ENCODE peak calls at places on chromosome 15, in nine cellular contexts. C is SK-N-SH, S is GM23338, R is H1, U is HCT116, W is stomach, Q is breast epithelium, H is transverse colon, J is HL-60. F is an unnamed sample.

GRCh38 chr15:45871121-45871855 is 236.5 kb downstream of the SQOR start:
- DNase-seq in S (no peak), Q (no peak), H (peak; percentile 31), J (no peak), U (no peak), C (no peak), R (no peak), W (no peak), F (no peak)

GRCh38 chr15:63856711-63857458 is 23.1 kb upstream of the HERC1 start:
- DNase-seq in J (no peak), C (no peak), R (no peak), Q (no peak), W (no peak), S (no peak), U (no peak), H (no peak), F (no peak)

GRCh38 chr15:76286231-76286879 is 24.9 kb downstream of the ETFA start:
- DNase-seq in H (no peak), U (no peak), C (no peak), J (no peak), S (no peak), R (no peak), W (no peak), Q (no peak), F (no peak)

GRCh38 chr15:85793641-85794597 is 806 bp downstream of the KLHL25 start:
- DNase-seq in C (peak; percentile 73), U (no peak), W (peak; percentile 61), S (peak; percentile 37), H (peak; percentile 53), Q (peak; percentile 37), R (no peak), J (peak; percentile 10), F (peak; percentile 90)

GRCh38 chr15:75620043-75620775 is 5.3 kb downstream of the SNUPN start:
- DNase-seq in Q (no peak), R (no peak), H (peak; percentile 22), C (no peak), J (no peak), W (peak; percentile 27), S (no peak), U (no peak), F (no peak)

GRCh38 chr15:69153067-69153466 is 7.4 kb upstream of the GLCE start:
- DNase-seq in C (no peak), S (no peak), U (no peak), Q (no peak), J (no peak), R (no peak), H (no peak), W (no peak), F (no peak)

GRCh38 chr15:29812384-29812694 is 9.9 kb downstream of the TJP1 start:
- DNase-seq in Q (peak; percentile 47), J (no peak), C (no peak), R (no peak), U (no peak), H (no peak), W (no peak), S (peak; percentile 34), F (no peak)

GRCh38 chr15:31975446-31976229 is 54.7 kb upstream of the CHRNA7 start:
- DNase-seq in R (peak; percentile 59), J (no peak), H (peak; percentile 56), S (peak; percentile 38), W (no peak), Q (no peak), U (no peak), C (peak; percentile 79), F (no peak)

GRCh38 chr15:58115692-58116091 is 22.5 kb upstream of the AQP9 start:
- DNase-seq in W (no peak), H (no peak), Q (no peak), U (peak; percentile 2), R (no peak), S (peak; percentile 29), J (no peak), C (peak; percentile 7), F (no peak)

GRCh38 chr15:85474700-85475316 is 94.4 kb downstream of the AKAP13 start:
- DNase-seq in S (no peak), W (no peak), R (no peak), J (no peak), Q (no peak), U (peak; percentile 40), H (no peak), C (no peak), F (no peak)

GRCh38 chr15:90412356-90413194 is 24.5 kb downstream of the IQGAP1 start:
- DNase-seq in W (peak; percentile 59), Q (peak; percentile 68), H (peak; percentile 66), R (no peak), J (peak; percentile 82), S (peak; percentile 87), C (no peak), U (peak; percentile 84), F (no peak)

GRCh38 chr15:26971303-26972018 is 480 bp downstream of the GABRG3 start:
- DNase-seq in Q (no peak), C (peak; percentile 74), J (no peak), S (peak; percentile 63), W (no peak), U (no peak), R (peak; percentile 61), H (no peak), F (no peak)

GRCh38 chr15:67070150-67070549 is 4.7 kb downstream of the SMAD3 start:
- DNase-seq in W (no peak), J (no peak), R (no peak), H (no peak), Q (no peak), S (no peak), U (no peak), C (no peak), F (no peak)

GRCh38 chr15:90062023-90062728 is 40.1 kb downstream of the IDH2 start:
- DNase-seq in C (no peak), H (peak; percentile 91), W (peak; percentile 83), J (peak; percentile 54), U (no peak), Q (peak; percentile 67), S (peak; percentile 90), R (peak; percentile 78), F (no peak)

GRCh38 chr15:71195242-71195641 is 80.0 kb downstream of the THSD4 start:
- DNase-seq in C (no peak), Q (no peak), R (peak; percentile 46), J (no peak), U (peak; percentile 13), S (peak; percentile 70), W (no peak), H (no peak), F (no peak)
- TF ChIP-seq CTCF in C (peak; percentile 26), Q (no peak), R (peak; percentile 69), J (no peak), U (peak; percentile 35), S (peak; percentile 76), W (no peak), H (no peak), F (no peak)

GRCh38 chr15:52912172-52912571 is 122.0 kb upstream of the ONECUT1 start:
- DNase-seq in S (peak; percentile 78), Q (no peak), H (no peak), W (no peak), R (no peak), U (no peak), J (no peak), C (no peak), F (no peak)
- H3K4me3 ChIP-seq in S (no peak overlapping the region), Q (no peak overlapping the region), H (no peak overlapping the region), W (no peak overlapping the region), R (no peak overlapping the region), U (no peak overlapping the region), J (no peak overlapping the region), C (no peak overlapping the region), F (no peak overlapping the region)

GRCh38 chr15:72970965-72971746 is 81.1 kb upstream of the NEO1 start:
- DNase-seq in J (no peak), U (no peak), W (no peak), S (no peak), H (no peak), Q (no peak), C (no peak), R (no peak), F (no peak)
- TF ChIP-seq POLR2AphosphoS5 in J (no peak), U (no peak), W (no peak), S (no peak), H (no peak), Q (no peak), C (no peak), R (no peak), F (no peak)

DNA sequence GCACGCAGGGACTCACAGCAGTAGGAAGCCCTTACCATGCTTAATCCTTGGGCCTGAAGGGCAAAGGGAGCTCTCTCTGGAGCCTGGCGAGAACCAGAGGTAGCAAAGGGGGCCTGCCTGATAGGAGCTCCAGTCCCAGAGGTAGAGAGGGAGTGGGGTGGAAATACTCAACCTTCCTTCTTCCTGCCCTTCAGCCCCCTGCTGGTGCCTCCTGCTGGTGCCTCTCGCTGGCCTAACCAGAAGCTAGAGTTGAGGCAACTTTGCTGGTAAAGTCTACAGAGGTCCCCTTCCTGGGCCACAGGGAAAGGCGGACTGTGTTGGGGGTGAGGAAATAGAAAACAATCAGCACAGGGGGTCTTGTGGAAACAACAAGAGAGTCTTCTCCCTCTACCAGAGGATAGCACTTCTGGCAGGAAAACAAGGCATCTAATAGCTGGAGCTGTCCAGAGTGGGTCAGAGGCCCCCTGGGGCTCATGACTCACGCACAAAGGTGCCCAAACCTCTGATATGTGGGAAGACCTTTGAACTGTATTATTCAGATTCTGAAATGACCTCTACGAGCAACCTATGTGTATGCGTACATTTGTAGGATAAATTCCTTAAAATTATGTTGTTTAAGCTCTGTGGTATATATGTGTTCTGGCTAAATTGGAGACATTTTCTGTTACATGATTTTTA is 133.8 kb downstream of the LRRC28 start:
- DNase-seq in H (no peak), Q (no peak), J (no peak), C (no peak), S (peak; percentile 46), W (no peak), U (no peak), R (no peak), F (no peak)
- TF ChIP-seq CTCF in H (no peak), Q (no peak), J (no peak), C (peak; percentile 40), S (peak; percentile 48), W (no peak), U (peak; percentile 40), R (no peak), F (no peak)

DNA sequence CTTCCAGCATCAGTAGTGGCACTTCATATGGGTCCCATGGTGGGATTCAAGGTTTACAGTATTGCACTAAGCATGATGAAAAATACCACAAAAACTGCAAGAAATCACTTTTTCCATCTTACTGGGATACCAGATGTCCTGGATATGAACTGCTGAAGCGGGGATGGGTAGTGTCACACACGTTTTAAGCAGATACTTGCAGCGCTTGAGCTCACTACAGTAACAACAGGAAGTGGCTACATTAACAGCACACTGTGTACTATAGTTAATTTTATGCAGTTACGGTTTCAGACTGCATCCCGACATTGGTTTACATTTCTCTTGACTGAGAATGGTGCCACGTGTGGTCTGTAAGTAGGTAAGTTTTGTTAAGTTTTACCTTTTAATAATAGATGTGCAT is 3.5 kb upstream of the ISG20 start:
- DNase-seq in J (no peak), S (no peak), R (no peak), Q (no peak), U (no peak), W (no peak), C (no peak), H (peak; percentile 57), F (peak; percentile 22)
- H3K4me3 ChIP-seq in J (no peak overlapping the region), S (no peak overlapping the region), R (no peak overlapping the region), Q (no peak overlapping the region), U (no peak overlapping the region), W (no peak overlapping the region), C (no peak overlapping the region), H (no peak overlapping the region), F (no peak overlapping the region)

GRCh38 chr15:91516866-91517265 is 336.6 kb upstream of the SLCO3A1 start:
- DNase-seq in S (no peak), U (no peak), W (no peak), J (no peak), H (no peak), C (no peak), Q (no peak), R (no peak), F (no peak)
- TF ChIP-seq POLR2AphosphoS5 in S (no peak), U (no peak), W (no peak), J (no peak), H (no peak), C (no peak), Q (no peak), R (no peak), F (no peak)

F was measured in spleen.